ENCODE peak calls at places on chromosomes 7 and 10, in seven cellular contexts. S is psoas muscle, M is breast epithelium, X is fibroblast of lung, U is lower lobe of right lung, J is heart left ventricle, R is thoracic aorta. N is an unnamed sample.
A peak's percentile ranks its signal among the peaks of the same experiment; 100 is the strongest.

GRCh38 chr7:136869006-136869961 is 832 bp downstream of the CHRM2 start:
- DNase-seq in S (peak; percentile 42), X (peak; percentile 54), M (no peak), J (peak; percentile 32), U (peak; percentile 44), R (no peak), N (no peak)

GRCh38 chr7:157523371-157523765 is 186.6 kb downstream of the DNAJB6 start:
- DNase-seq in S (no peak), U (no peak), J (no peak), M (no peak), R (no peak), X (no peak), N (no peak)

GRCh38 chr10:89062861-89063260 is 72.3 kb downstream of the FAS start:
- DNase-seq in U (no peak), R (no peak), J (peak; percentile 65), M (peak; percentile 28), X (peak; percentile 38), S (peak; percentile 62), N (no peak)

GRCh38 chr10:33859319-33860022 is 525.0 kb upstream of the NRP1 start:
- DNase-seq in J (no peak), S (no peak), X (no peak), U (no peak), R (no peak), M (no peak), N (no peak)

GRCh38 chr10:48251525-48252353 is 22.8 kb downstream of the FRMPD2 start:
- DNase-seq in M (no peak), U (no peak), S (no peak), J (no peak), X (no peak), R (no peak), N (no peak)

GRCh38 chr10:93951905-93952304 is 41.8 kb upstream of the PLCE1 start:
- DNase-seq in M (no peak), X (no peak), J (no peak), U (no peak), S (no peak), R (no peak), N (no peak)

GRCh38 chr7:133345690-133346421 is 93.0 kb downstream of the EXOC4 start:
- DNase-seq in J (no peak), X (no peak), U (no peak), R (no peak), M (no peak), S (no peak), N (no peak)

GRCh38 chr10:80078448-80079311 is at the start of gene TMEM254:
- DNase-seq in S (peak; percentile 97), X (peak; percentile 83), U (peak; percentile 97), M (peak; percentile 86), J (peak; percentile 94), R (peak; percentile 82), N (peak; percentile 42)

GRCh38 chr10:64523065-64523759 is 1002.0 kb downstream of the REEP3 start:
- DNase-seq in U (no peak), J (no peak), X (no peak), M (no peak), S (no peak), R (no peak), N (no peak)

GRCh38 chr7:139777948-139778841 is at the start of gene HIPK2:
- DNase-seq in S (peak; percentile 92), M (peak; percentile 51), X (peak; percentile 75), J (peak; percentile 90), U (peak; percentile 88), R (peak; percentile 33), N (peak; percentile 15)

GRCh38 chr10:131855396-131855762 is 45.4 kb upstream of the PPP2R2D start:
- DNase-seq in M (no peak), X (no peak), R (no peak), U (no peak), S (no peak), J (no peak), N (no peak)

GRCh38 chr10:71860243-71861029 is 9.4 kb upstream of the PSAP start:
- DNase-seq in M (peak; percentile 95), J (peak; percentile 98), R (peak; percentile 94), S (peak; percentile 98), X (peak; percentile 100), U (peak; percentile 87), N (peak; percentile 51)

GRCh38 chr10:97543025-97543546 is 29.5 kb upstream of the ANKRD2 start:
- DNase-seq in R (peak; percentile 82), X (peak; percentile 99), U (peak; percentile 64), M (peak; percentile 85), S (peak; percentile 89), J (peak; percentile 94), N (peak; percentile 11)

DNA sequence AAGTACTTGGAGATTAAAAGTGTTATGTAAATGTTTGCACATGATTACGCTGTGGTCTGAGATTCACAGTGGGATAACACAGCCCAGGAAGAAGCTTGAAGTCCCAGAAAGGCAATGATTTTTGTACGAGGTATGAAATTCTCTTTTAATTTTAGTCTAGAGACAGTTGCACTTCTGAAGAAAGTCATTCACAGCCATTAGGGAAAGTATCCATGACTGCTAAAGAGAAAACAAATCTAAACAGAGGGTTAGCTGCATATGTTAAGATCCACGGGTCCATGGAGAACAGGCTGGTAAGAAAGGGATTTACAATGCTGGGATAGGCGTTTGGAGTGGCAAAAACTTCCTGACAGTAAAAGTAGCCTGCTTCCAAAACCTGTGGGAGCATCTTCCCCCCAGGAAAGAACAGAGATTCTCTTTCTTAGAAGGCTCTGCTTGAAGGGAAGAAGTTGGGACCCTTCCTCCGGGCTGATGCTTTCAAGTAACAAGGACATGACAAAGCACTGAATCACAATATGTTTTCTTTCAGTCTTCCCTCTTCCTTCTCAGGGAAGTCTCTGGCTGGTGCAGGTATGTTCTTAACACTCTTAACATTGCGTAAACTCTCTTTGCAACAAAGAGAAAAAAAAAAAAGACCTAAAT is 220.8 kb upstream of the CELF2 start:
- DNase-seq in J (no peak), R (no peak), M (no peak), S (no peak), U (no peak), X (peak; percentile 56), N (no peak)
- H3K27ac ChIP-seq in J (peak overlapping the region; percentile 68), R (peak overlapping the region; percentile 88), M (peak overlapping the region; percentile 86), S (peak overlapping the region; percentile 53), U (peak overlapping the region; percentile 90), X (peak overlapping the region; percentile 40), N (peak overlapping the region; percentile 93)

DNA sequence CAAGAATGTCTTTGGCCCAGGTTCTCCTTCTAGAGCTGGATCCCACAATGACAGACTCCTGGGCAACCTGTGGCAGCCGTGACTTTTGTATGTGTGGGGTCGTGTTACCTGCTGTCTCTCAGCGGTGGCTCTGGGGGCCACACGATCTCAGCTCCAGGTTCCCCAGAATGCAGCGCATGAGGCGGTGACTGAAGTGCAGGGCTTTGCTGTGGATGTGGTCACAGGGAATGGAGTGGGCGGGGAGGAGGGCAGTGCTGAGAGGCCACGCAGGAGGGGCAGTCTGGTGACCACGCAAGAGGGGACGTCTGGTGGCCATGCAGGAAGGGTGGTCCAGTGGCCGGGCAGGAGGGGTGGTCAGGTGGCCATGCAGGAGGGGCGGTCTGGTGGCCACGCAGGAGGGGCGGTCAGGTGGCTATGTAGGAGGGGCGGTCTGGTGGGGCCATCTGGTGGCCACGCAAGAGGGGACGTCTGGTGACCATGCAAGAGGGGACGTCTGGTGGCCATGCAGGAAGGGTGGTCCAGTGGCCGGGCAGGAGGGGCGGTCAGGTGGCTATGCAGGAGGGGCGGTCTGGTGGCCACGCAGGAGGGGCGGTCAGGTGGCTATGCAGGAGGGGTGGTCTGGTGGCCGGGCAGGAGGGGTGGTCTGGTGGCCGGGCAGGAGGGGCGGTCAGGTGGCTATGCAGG is 112.7 kb downstream of the ACTR3B start:
- DNase-seq in J (no peak), M (no peak), U (no peak), X (no peak), R (no peak), S (no peak), N (no peak)
- H3K4me1 ChIP-seq in J (no peaks in the 10 kb centered on the region), M (no peaks in the 10 kb centered on the region), U (no peaks in the 10 kb centered on the region), X (no peaks in the 10 kb centered on the region), R (no peaks in the 10 kb centered on the region), S (no peaks in the 10 kb centered on the region), N (no peaks in the 10 kb centered on the region)

DNA sequence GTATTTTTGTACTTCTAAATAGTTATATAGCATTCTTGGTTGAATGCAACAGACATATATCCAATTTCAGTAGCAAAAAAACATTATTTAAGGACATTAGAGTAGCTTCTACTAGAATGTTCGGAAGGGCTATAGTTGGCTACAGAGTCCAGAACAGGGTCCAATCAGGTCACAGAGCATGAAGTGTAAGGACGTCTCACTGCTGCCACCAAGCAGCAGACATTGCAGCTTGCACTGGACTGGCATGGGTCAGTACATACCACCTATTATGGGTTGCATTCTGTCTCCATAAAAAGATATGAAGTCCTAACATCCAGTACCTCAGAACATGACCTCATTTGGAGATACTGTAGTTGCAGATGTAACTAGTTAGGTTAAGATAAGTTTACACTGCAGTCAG is 87.3 kb downstream of the LHFPL3 start:
- DNase-seq in S (no peak), J (no peak), R (no peak), M (no peak), U (no peak), X (no peak), N (no peak)
- TF ChIP-seq CTCF in S (no peak), J (no peak), R (no peak), M (no peak), U (no peak), X (no peak), N (no peak)

GRCh38 chr7:69208848-69209247 is 389.4 kb upstream of the AUTS2 start:
- DNase-seq in U (no peak), S (no peak), X (no peak), J (no peak), M (no peak), R (no peak), N (no peak)
- H3K27ac ChIP-seq in U (no peak overlapping the region), S (no peak overlapping the region), X (no peak overlapping the region), J (no peak overlapping the region), M (no peak overlapping the region), R (no peak overlapping the region), N (no peak overlapping the region)

DNA sequence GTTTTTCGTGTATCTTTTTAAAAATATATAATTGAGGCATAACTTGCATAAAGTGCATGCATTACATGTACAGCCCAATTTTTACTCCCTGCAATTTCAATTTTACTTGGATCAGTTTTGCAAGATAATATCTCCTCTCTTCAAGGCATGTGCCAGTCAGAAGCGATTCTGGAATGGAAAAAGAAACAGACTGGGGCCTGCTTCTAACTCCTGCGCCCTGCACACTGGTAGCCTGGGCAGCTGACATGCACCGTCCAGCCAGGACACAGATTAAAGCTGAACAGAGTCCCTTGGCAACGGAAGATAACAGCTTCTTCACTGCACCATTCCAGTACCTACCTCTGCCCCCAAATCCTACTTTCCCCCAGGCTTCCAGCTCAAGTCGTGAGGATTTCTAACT is 182.1 kb downstream of the FAM107B start:
- DNase-seq in S (no peak), M (no peak), J (no peak), R (no peak), U (no peak), X (no peak), N (no peak)
- H3K4me1 ChIP-seq in S (no peaks in the 10 kb centered on the region), M (no peaks in the 10 kb centered on the region), J (no peaks in the 10 kb centered on the region), R (peaks cover 13% of the 10 kb centered on the region), U (peaks cover 16% of the 10 kb centered on the region), X (peaks cover 4% of the 10 kb centered on the region), N (peaks cover 27% of the 10 kb centered on the region)

GRCh38 chr10:121070257-121070656 is 219.1 kb downstream of the WDR11 start:
- DNase-seq in M (no peak), U (no peak), S (no peak), X (no peak), R (no peak), J (no peak), N (no peak)
- TF ChIP-seq CTCF in M (no peak), U (peak; percentile 48), S (no peak), X (no peak), R (no peak), J (no peak), N (peak; percentile 13)